ENCODE peak calls at places on chromosomes 4 and X, in five cellular contexts. D is NCI-H1105 treated with DMSO at 0.1 percent for 48 hours, W is COLO829, A is GM13976, S is Daoy. T is an unnamed sample.

GRCh38 chr4:114287079-114287696 is 307.7 kb upstream of the ARSJ start:
- DNase-seq in A (no peak), S (no peak), D (no peak), W (no peak), T (no peak)

GRCh38 chr4:16322183-16322582 is 95.9 kb upstream of the TAPT1 start:
- DNase-seq in D (no peak), A (no peak), S (no peak), W (no peak), T (no peak)

GRCh38 chrX:130626521-130626920 is 224.7 kb downstream of the RBMX2 start:
- DNase-seq in D (no peak), A (no peak), S (no peak), W (no peak), T (no peak)

GRCh38 chr4:145012841-145013240 is 85.2 kb downstream of the ANAPC10 start:
- DNase-seq in S (peak), W (peak), A (no peak), D (no peak), T (no peak)

GRCh38 chr4:141435446-141436225 is 200.7 kb upstream of the IL15 start:
- DNase-seq in S (no peak), W (no peak), D (no peak), A (no peak), T (no peak)

GRCh38 chr4:126850286-126850685 is 782.5 kb upstream of the INTU start:
- DNase-seq in D (no peak), W (peak), A (no peak), S (peak), T (no peak)

GRCh38 chr4:145619639-145619996 is 433 bp downstream of the MMAA start:
- DNase-seq in A (no peak), S (peak), W (peak), D (peak), T (peak)

GRCh38 chrX:49192722-49193328 is 6.7 kb upstream of the PRICKLE3 start:
- DNase-seq in A (no peak), S (no peak), W (no peak), D (peak), T (no peak)

GRCh38 chr4:112015960-112016359 is 129.3 kb upstream of the FAM241A start:
- DNase-seq in S (no peak), D (no peak), A (no peak), W (no peak), T (no peak)

GRCh38 chr4:87025023-87025613 is 90.3 kb downstream of the AFF1 start:
- DNase-seq in A (no peak), S (no peak), D (no peak), W (no peak), T (no peak)

GRCh38 chrX:132745593-132745992 is 212.8 kb downstream of the HS6ST2 start:
- DNase-seq in D (no peak), A (no peak), W (no peak), S (no peak), T (no peak)

T was measured in T follicular helper cell.